ENCODE peak calls at places on chromosomes 2 and 18, in six cellular contexts. One of them, this sample, is unnamed.

GRCh38 chr18:73901589-73901988 is 246.0 kb downstream of the FBXO15 start:
- DNase-seq in MM.1S: no peak
- DNase-seq in fibroblast of lung: no peak
- DNase-seq in ascending aorta: no peak
- DNase-seq in Panc1: no peak
- DNase-seq in HCT116: no peak
- DNase-seq in this sample: no peak

GRCh38 chr2:62539892-62540785 is 34.1 kb upstream of the TMEM17 start:
- DNase-seq in MM.1S: no peak
- DNase-seq in fibroblast of lung: no peak
- DNase-seq in ascending aorta: no peak
- DNase-seq in Panc1: no peak
- DNase-seq in HCT116: no peak
- DNase-seq in this sample: no peak

GRCh38 chr2:8306530-8307351 is 375.1 kb upstream of the ID2 start:
- DNase-seq in MM.1S: no peak
- DNase-seq in fibroblast of lung: peak
- DNase-seq in ascending aorta: no peak
- DNase-seq in Panc1: no peak
- DNase-seq in HCT116: no peak
- DNase-seq in this sample: no peak

GRCh38 chr2:26576565-26577441 is 64.4 kb downstream of the CIB4 start:
- DNase-seq in MM.1S: no peak
- DNase-seq in fibroblast of lung: no peak
- DNase-seq in ascending aorta: no peak
- DNase-seq in Panc1: no peak
- DNase-seq in HCT116: no peak
- DNase-seq in this sample: no peak

GRCh38 chr2:164671664-164672396 is 50.5 kb upstream of the GRB14 start:
- DNase-seq in MM.1S: no peak
- DNase-seq in fibroblast of lung: no peak
- DNase-seq in ascending aorta: no peak
- DNase-seq in Panc1: no peak
- DNase-seq in HCT116: no peak
- DNase-seq in this sample: no peak

GRCh38 chr2:55916473-55917049 is 7.0 kb downstream of the EFEMP1 start:
- DNase-seq in MM.1S: no peak
- DNase-seq in fibroblast of lung: peak
- DNase-seq in ascending aorta: no peak
- DNase-seq in Panc1: no peak
- DNase-seq in HCT116: no peak
- DNase-seq in this sample: no peak

GRCh38 chr2:33412920-33413319 is 63.5 kb upstream of the RASGRP3 start:
- DNase-seq in MM.1S: no peak
- DNase-seq in fibroblast of lung: peak
- DNase-seq in ascending aorta: no peak
- DNase-seq in Panc1: no peak
- DNase-seq in HCT116: peak
- DNase-seq in this sample: no peak

GRCh38 chr2:235419996-235420395 is 73.8 kb upstream of the AGAP1 start:
- DNase-seq in MM.1S: no peak
- DNase-seq in fibroblast of lung: no peak
- DNase-seq in ascending aorta: no peak
- DNase-seq in Panc1: no peak
- DNase-seq in HCT116: no peak
- DNase-seq in this sample: no peak

GRCh38 chr18:50356036-50356945 is 18.6 kb upstream of the SKA1 start:
- DNase-seq in MM.1S: no peak
- DNase-seq in fibroblast of lung: no peak
- DNase-seq in ascending aorta: no peak
- DNase-seq in Panc1: no peak
- DNase-seq in HCT116: peak
- DNase-seq in this sample: no peak

GRCh38 chr18:7822435-7823425 is 255.6 kb downstream of the PTPRM start:
- DNase-seq in MM.1S: peak
- DNase-seq in fibroblast of lung: no peak
- DNase-seq in ascending aorta: no peak
- DNase-seq in Panc1: no peak
- DNase-seq in HCT116: no peak
- DNase-seq in this sample: no peak

GRCh38 chr2:238102865-238103264 is 2.7 kb downstream of the ESPNL start:
- DNase-seq in MM.1S: no peak
- DNase-seq in fibroblast of lung: no peak
- DNase-seq in ascending aorta: no peak
- DNase-seq in Panc1: no peak
- DNase-seq in HCT116: no peak
- DNase-seq in this sample: no peak

GRCh38 chr2:174699993-174700766 is 64.1 kb downstream of the CHRNA1 start:
- DNase-seq in MM.1S: peak
- DNase-seq in fibroblast of lung: peak
- DNase-seq in ascending aorta: no peak
- DNase-seq in Panc1: no peak
- DNase-seq in HCT116: peak
- DNase-seq in this sample: no peak

GRCh38 chr18:25291150-25291549 is 60.8 kb downstream of the ZNF521 start:
- DNase-seq in MM.1S: no peak
- DNase-seq in fibroblast of lung: no peak
- DNase-seq in ascending aorta: no peak
- DNase-seq in Panc1: no peak
- DNase-seq in HCT116: no peak
- DNase-seq in this sample: no peak

GRCh38 chr2:6524678-6525367 is 340.9 kb downstream of the CMPK2 start:
- DNase-seq in MM.1S: no peak
- DNase-seq in fibroblast of lung: peak
- DNase-seq in ascending aorta: no peak
- DNase-seq in Panc1: no peak
- DNase-seq in HCT116: no peak
- DNase-seq in this sample: no peak

GRCh38 chr2:18834341-18834740 is 245.0 kb upstream of the NT5C1B start:
- DNase-seq in MM.1S: no peak
- DNase-seq in fibroblast of lung: peak
- DNase-seq in ascending aorta: no peak
- DNase-seq in Panc1: no peak
- DNase-seq in HCT116: no peak
- DNase-seq in this sample: no peak

GRCh38 chr2:36618381-36618780 is 20.4 kb upstream of the FEZ2 start:
- DNase-seq in MM.1S: peak
- DNase-seq in fibroblast of lung: peak
- DNase-seq in ascending aorta: no peak
- DNase-seq in Panc1: peak
- DNase-seq in HCT116: peak
- DNase-seq in this sample: no peak

GRCh38 chr2:40103163-40103562 is 324.1 kb upstream of the THUMPD2 start:
- DNase-seq in MM.1S: no peak
- DNase-seq in fibroblast of lung: peak
- DNase-seq in ascending aorta: no peak
- DNase-seq in Panc1: no peak
- DNase-seq in HCT116: no peak
- DNase-seq in this sample: no peak

GRCh38 chr2:33911327-33911726 is 312.2 kb upstream of the FAM98A start:
- DNase-seq in MM.1S: peak
- DNase-seq in fibroblast of lung: no peak
- DNase-seq in ascending aorta: no peak
- DNase-seq in Panc1: no peak
- DNase-seq in HCT116: no peak
- DNase-seq in this sample: no peak

GRCh38 chr18:12991839-12992216 is 666 bp downstream of the CEP192 start:
- DNase-seq in MM.1S: no peak
- DNase-seq in fibroblast of lung: no peak
- DNase-seq in ascending aorta: no peak
- DNase-seq in Panc1: no peak
- DNase-seq in HCT116: no peak
- DNase-seq in this sample: no peak

GRCh38 chr2:157508676-157509075 is 64.8 kb upstream of the CYTIP start:
- DNase-seq in MM.1S: no peak
- DNase-seq in fibroblast of lung: no peak
- DNase-seq in ascending aorta: no peak
- DNase-seq in Panc1: no peak
- DNase-seq in HCT116: no peak
- DNase-seq in this sample: no peak

GRCh38 chr2:133837441-133838090 is 269.3 kb upstream of the NCKAP5 start:
- DNase-seq in MM.1S: no peak
- DNase-seq in fibroblast of lung: peak
- DNase-seq in ascending aorta: no peak
- DNase-seq in Panc1: no peak
- DNase-seq in HCT116: no peak
- DNase-seq in this sample: no peak

GRCh38 chr18:57210101-57210661 is 63.3 kb downstream of the BOD1L2 start:
- DNase-seq in MM.1S: peak
- DNase-seq in fibroblast of lung: peak
- DNase-seq in ascending aorta: no peak
- DNase-seq in Panc1: peak
- DNase-seq in HCT116: peak
- DNase-seq in this sample: no peak

GRCh38 chr2:174546519-174547506 is 50.8 kb downstream of the WIPF1 start:
- DNase-seq in MM.1S: peak
- DNase-seq in fibroblast of lung: peak
- DNase-seq in ascending aorta: no peak
- DNase-seq in Panc1: no peak
- DNase-seq in HCT116: peak
- DNase-seq in this sample: peak

GRCh38 chr2:231557571-231558217 is 27.4 kb upstream of the NMUR1 start:
- DNase-seq in MM.1S: peak
- DNase-seq in fibroblast of lung: peak
- DNase-seq in ascending aorta: peak
- DNase-seq in Panc1: peak
- DNase-seq in HCT116: peak
- DNase-seq in this sample: peak

DNA sequence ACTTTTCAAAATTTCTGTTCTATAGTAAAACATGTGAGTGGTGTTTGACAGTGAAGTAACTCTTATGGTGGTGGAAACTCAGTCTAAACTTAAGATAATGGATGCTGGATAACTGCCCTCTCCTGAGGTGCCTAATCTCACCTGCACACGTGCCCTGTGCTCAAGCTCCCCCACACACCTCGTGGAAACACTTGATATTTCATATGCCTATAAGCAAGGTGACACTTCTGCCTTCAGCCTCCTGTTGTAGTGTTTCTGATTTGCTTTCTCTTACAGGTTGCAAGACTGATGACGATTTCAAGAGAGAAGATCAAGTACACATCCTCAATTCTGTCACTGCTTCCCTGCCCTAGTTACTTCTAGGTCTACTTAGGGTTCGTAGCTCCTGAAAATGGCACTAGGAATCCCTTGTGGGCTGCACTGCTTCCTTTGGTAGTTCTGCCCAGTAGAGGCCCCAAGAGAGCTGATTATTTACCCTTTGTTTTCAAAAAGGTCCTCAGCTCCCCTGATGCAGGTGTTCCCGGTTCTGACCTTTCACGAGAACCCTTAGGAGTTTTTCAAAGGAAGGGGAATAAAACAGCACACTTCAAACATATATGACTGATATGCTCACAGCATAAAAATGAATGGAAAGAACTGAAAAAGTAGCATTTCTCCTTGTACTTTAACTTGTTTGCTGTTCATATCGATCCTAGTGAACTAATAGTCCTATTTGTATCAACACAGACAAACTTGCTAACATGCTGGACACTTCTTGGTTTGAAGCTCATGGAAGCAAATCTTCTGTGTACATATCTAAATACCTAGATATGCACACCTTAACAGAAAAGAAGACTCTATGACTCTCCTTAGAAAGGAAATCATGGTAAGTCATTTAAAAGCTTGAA is 6.7 kb downstream of the CAVIN2 start:
- DNase-seq in MM.1S: no peak
- DNase-seq in fibroblast of lung: no peak
- DNase-seq in ascending aorta: no peak
- DNase-seq in Panc1: no peak
- DNase-seq in HCT116: no peak
- DNase-seq in this sample: no peak
- H3K27ac ChIP-seq in MM.1S: no peak
- H3K27ac ChIP-seq in fibroblast of lung: no peak
- H3K27ac ChIP-seq in ascending aorta: no peak
- H3K27ac ChIP-seq in Panc1: no peak
- H3K27ac ChIP-seq in HCT116: no peak
- H3K27ac ChIP-seq in this sample: no peak

GRCh38 chr2:98350411-98350810 is 4.2 kb downstream of the CNGA3 start:
- DNase-seq in MM.1S: no peak
- DNase-seq in fibroblast of lung: no peak
- DNase-seq in ascending aorta: no peak
- DNase-seq in Panc1: no peak
- DNase-seq in HCT116: no peak
- DNase-seq in this sample: no peak

GRCh38 chr2:98343371-98343770 is 2.9 kb upstream of the CNGA3 start:
- DNase-seq in MM.1S: no peak
- DNase-seq in fibroblast of lung: no peak
- DNase-seq in ascending aorta: no peak
- DNase-seq in Panc1: no peak
- DNase-seq in HCT116: no peak
- DNase-seq in this sample: no peak

GRCh38 chr2:98347298-98348065 is 1.2 kb downstream of the CNGA3 start:
- DNase-seq in MM.1S: no peak
- DNase-seq in fibroblast of lung: no peak
- DNase-seq in ascending aorta: no peak
- DNase-seq in Panc1: no peak
- DNase-seq in HCT116: no peak
- DNase-seq in this sample: no peak

GRCh38 chr2:98346259-98347236 is at the start of gene CNGA3:
- DNase-seq in MM.1S: no peak
- DNase-seq in fibroblast of lung: peak
- DNase-seq in ascending aorta: no peak
- DNase-seq in Panc1: no peak
- DNase-seq in HCT116: no peak
- DNase-seq in this sample: peak

GRCh38 chr2:98348066-98348561 is 1.9 kb downstream of the CNGA3 start:
- DNase-seq in MM.1S: no peak
- DNase-seq in fibroblast of lung: no peak
- DNase-seq in ascending aorta: no peak
- DNase-seq in Panc1: no peak
- DNase-seq in HCT116: no peak
- DNase-seq in this sample: no peak
- H3K4me3 ChIP-seq in MM.1S: no peak
- H3K4me3 ChIP-seq in fibroblast of lung: no peak
- H3K4me3 ChIP-seq in ascending aorta: no peak
- H3K4me3 ChIP-seq in Panc1: no peak
- H3K4me3 ChIP-seq in HCT116: no peak
- H3K4me3 ChIP-seq in this sample: no peak

GRCh38 chr2:218892693-218893348 is 12.2 kb downstream of the WNT10A start:
- DNase-seq in MM.1S: peak
- DNase-seq in fibroblast of lung: peak
- DNase-seq in ascending aorta: no peak
- DNase-seq in Panc1: no peak
- DNase-seq in HCT116: peak
- DNase-seq in this sample: peak
- TF ChIP-seq CTCF in MM.1S: peak
- TF ChIP-seq CTCF in fibroblast of lung: peak
- TF ChIP-seq CTCF in ascending aorta: peak
- TF ChIP-seq CTCF in Panc1: peak
- TF ChIP-seq CTCF in HCT116: peak
- TF ChIP-seq CTCF in this sample: peak

DNA sequence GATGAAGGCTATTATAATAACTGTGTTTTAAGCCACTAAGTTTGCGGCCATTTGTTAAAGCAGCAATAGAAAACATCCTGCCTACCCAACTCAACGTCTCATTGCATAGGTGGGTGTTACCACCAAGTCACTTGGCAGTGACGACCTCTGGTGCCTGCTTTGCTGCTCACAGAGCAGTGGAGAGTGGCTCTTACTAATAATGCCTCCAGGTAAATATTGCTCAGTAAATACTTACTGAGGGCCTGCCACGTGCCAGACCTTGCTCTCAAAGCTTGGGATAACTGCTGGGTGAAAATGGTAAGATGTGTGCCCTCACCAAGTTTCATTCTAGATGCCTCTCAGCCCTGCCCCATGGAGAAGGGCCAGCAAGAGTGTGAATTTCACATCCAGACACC is 27.7 kb downstream of the ITGA6 start:
- DNase-seq in MM.1S: no peak
- DNase-seq in fibroblast of lung: no peak
- DNase-seq in ascending aorta: no peak
- DNase-seq in Panc1: no peak
- DNase-seq in HCT116: no peak
- DNase-seq in this sample: no peak
- H3K27ac ChIP-seq in MM.1S: no peak
- H3K27ac ChIP-seq in fibroblast of lung: no peak
- H3K27ac ChIP-seq in ascending aorta: no peak
- H3K27ac ChIP-seq in Panc1: no peak
- H3K27ac ChIP-seq in HCT116: no peak
- H3K27ac ChIP-seq in this sample: no peak

This sample was measured in CD8-positive, alpha-beta T cell.